ENCODE peak calls at places on chromosomes 4 and X, in eight cellular contexts. F is HFF-Myc; N is upper lobe of left lung; M is neural progenitor cell; W is fibroblast of mammary gland; B is adrenal gland; V is CD8-positive, alpha-beta T cell; S is pancreas. D is an unnamed sample.

GRCh38 chrX:74133156-74133796 is 170.7 kb upstream of the ZCCHC13 start:
- DNase-seq in F (peak), W (peak), B (peak), M (peak), S (peak), V (no peak), N (no peak), D (peak)

GRCh38 chr4:129167640-129168260 is 71.8 kb downstream of the C4orf33 start:
- DNase-seq in F (no peak), W (no peak), V (no peak), M (peak), B (no peak), N (no peak), S (peak), D (no peak)

GRCh38 chrX:1464282-1465131 is 11.8 kb upstream of the ASMTL start:
- DNase-seq in B (no peak), N (no peak), V (no peak), M (no peak), W (no peak), S (no peak), F (no peak), D (no peak)

GRCh38 chr4:188869581-188869980 is 730.3 kb downstream of the TRIML1 start:
- DNase-seq in N (no peak), M (no peak), W (peak), V (no peak), B (no peak), S (no peak), F (no peak), D (no peak)

GRCh38 chr4:138910914-138911336 is 104.7 kb upstream of the NOCT start:
- DNase-seq in V (no peak), S (peak), W (peak), M (peak), N (peak), F (peak), B (peak), D (peak)

GRCh38 chr4:141220271-141220654 is 432 bp upstream of the ZNF330 start:
- DNase-seq in S (no peak), F (no peak), N (no peak), B (no peak), M (peak), W (no peak), V (no peak), D (no peak)

GRCh38 chrX:18887177-18887820 is 96.6 kb downstream of the PHKA2 start:
- DNase-seq in N (peak), M (no peak), S (no peak), W (no peak), V (no peak), F (no peak), B (no peak), D (no peak)

GRCh38 chrX:41022579-41022978 is 62.7 kb upstream of the USP9X start:
- DNase-seq in V (no peak), W (peak), F (no peak), B (no peak), S (no peak), M (no peak), N (no peak), D (peak)

GRCh38 chr4:52560844-52561280 is 98.2 kb downstream of the USP46 start:
- DNase-seq in W (peak), B (no peak), N (no peak), S (no peak), V (no peak), M (no peak), F (no peak), D (peak)

GRCh38 chr4:159358226-159358625 is 255.3 kb downstream of the RAPGEF2 start:
- DNase-seq in N (no peak), W (peak), M (no peak), B (no peak), S (no peak), V (no peak), F (peak), D (peak)

GRCh38 chr4:81566076-81566663 is 94.5 kb upstream of the RASGEF1B start:
- DNase-seq in S (no peak), W (peak), V (no peak), M (no peak), B (peak), N (no peak), F (no peak), D (no peak)

GRCh38 chr4:95191537-95191936 is 357.2 kb downstream of the UNC5C start:
- DNase-seq in V (no peak), N (no peak), F (no peak), W (no peak), B (no peak), S (no peak), M (no peak), D (no peak)

GRCh38 chr4:119170195-119170594 is 34.6 kb downstream of the MYOZ2 start:
- DNase-seq in B (no peak), M (no peak), F (no peak), V (no peak), W (no peak), N (no peak), S (no peak), D (no peak)
- TF ChIP-seq CTCF in B (no peak), M (no peak), F (no peak), V (no peak), W (no peak), N (no peak), S (no peak), D (peak)

GRCh38 chr4:181752516-181752915 is 490.7 kb upstream of the TENM3 start:
- DNase-seq in W (peak), V (no peak), F (no peak), S (no peak), M (no peak), B (no peak), N (no peak), D (no peak)
- H3K4me3 ChIP-seq in W (peak), V (no peak), F (no peak), S (no peak), M (no peak), B (no peak), N (no peak), D (no peak)

GRCh38 chr4:8440491-8441311 is at the start of the genes ACOX3 and TRMT44:
- DNase-seq in W (peak), V (peak), B (peak), F (peak), M (peak), N (peak), S (peak), D (peak)
- TF ChIP-seq CTCF in W (no peak), V (no peak), B (no peak), F (no peak), M (no peak), N (no peak), S (no peak), D (no peak)

GRCh38 chr4:48067536-48067935 is 51.0 kb downstream of the NIPAL1 start:
- DNase-seq in W (no peak), M (no peak), F (no peak), N (no peak), V (no peak), B (no peak), S (no peak), D (no peak)

GRCh38 chr4:48068182-48068581 is 51.6 kb downstream of the NIPAL1 start:
- DNase-seq in V (no peak), B (no peak), W (no peak), F (no peak), N (no peak), M (no peak), S (no peak), D (no peak)

GRCh38 chr4:48069026-48069425 is 52.5 kb downstream of the NIPAL1 start:
- DNase-seq in B (peak), V (no peak), W (no peak), N (no peak), M (no peak), S (no peak), F (no peak), D (no peak)

GRCh38 chr4:48064349-48064748 is 47.8 kb downstream of the NIPAL1 start:
- DNase-seq in S (no peak), V (no peak), F (no peak), N (no peak), M (no peak), B (no peak), W (no peak), D (no peak)

DNA sequence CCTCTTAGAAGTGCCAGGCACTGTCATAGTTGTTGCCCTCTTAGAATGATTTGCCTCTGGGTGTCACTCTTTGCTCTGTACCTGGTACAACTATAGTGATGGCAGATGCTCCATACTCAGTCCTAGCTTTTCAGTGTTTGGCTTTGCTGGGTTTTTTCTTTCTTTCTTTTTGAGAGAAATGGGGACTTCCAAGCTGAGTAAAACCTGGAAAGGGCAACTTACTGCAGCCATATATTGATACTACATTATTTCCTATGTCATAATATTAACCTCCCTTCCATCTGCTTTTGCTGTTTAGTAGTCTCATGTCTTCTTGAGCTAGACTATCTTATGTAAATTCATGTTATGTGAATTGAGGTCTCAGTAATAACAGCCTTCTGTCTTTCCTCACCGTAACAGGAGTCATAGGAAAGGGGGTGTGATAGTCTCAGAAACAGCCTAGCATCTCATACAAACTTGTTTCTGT is 49.0 kb downstream of the NIPAL1 start:
- DNase-seq in N (no peak), F (no peak), M (no peak), B (no peak), S (no peak), V (no peak), W (no peak), D (no peak)
- H3K4me3 ChIP-seq in N (no peak), F (no peak), M (no peak), B (no peak), S (no peak), V (no peak), W (no peak), D (no peak)

GRCh38 chr4:85368240-85368639 is 106.7 kb upstream of the ARHGAP24 start:
- DNase-seq in W (no peak), B (no peak), N (no peak), S (no peak), F (no peak), M (peak), V (no peak), D (no peak)

GRCh38 chr4:85368932-85369331 is 106.0 kb upstream of the ARHGAP24 start:
- DNase-seq in S (no peak), N (no peak), M (no peak), B (no peak), V (no peak), W (no peak), F (no peak), D (no peak)

GRCh38 chr4:85372986-85373385 is 102.0 kb upstream of the ARHGAP24 start:
- DNase-seq in F (no peak), M (no peak), V (no peak), B (no peak), S (no peak), W (no peak), N (no peak), D (no peak)

GRCh38 chr4:85369703-85370380 is 105.1 kb upstream of the ARHGAP24 start:
- DNase-seq in V (no peak), M (no peak), N (no peak), F (no peak), B (no peak), S (no peak), W (no peak), D (no peak)

GRCh38 chr4:85370400-85371032 is 104.4 kb upstream of the ARHGAP24 start:
- DNase-seq in N (no peak), M (peak), W (peak), S (peak), V (no peak), F (peak), B (peak), D (peak)
- TF ChIP-seq CTCF in N (peak), M (peak), W (peak), S (peak), V (no peak), F (peak), B (peak), D (peak)

DNA sequence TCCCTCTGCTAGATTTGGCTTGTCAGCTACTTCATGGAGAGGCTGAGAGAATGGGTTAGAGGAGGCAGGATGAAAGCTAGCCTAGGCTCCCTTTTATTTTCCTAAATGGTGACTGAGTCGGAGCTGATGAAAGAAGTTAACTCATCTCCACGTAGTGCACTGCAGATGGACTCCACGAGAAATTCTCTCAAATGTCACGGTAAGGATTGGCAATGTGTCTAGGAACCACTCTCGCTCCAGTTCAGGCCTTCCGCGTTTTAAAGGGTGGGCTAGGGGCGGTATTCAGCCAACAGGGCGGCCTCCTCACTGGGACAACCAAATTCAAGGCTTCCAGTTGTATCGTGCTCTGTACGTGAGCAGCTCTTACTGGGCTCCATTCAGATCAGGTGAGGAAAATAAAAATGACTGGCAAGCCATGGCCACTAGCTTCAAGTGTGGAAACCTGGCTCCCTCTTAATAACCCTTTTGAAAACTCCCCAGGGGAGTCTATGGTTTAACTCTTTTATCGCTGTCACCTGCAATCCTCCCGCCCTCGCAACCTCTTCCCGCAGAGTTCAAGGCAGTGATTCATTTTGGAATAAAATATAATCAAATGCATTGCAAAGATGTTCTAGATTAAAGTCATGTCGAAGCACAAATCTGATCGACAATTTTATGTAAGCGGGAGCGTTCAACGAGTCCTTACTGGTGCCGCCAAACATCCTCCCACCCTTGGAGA is 1.3 kb downstream of the SPOCK3 start:
- DNase-seq in W (no peak), V (no peak), F (no peak), M (peak), B (no peak), S (no peak), N (no peak), D (no peak)
- H3K4me3 ChIP-seq in W (no peak), V (no peak), F (no peak), M (peak), B (no peak), S (no peak), N (no peak), D (no peak)

GRCh38 chr4:154044118-154044517 is 255.2 kb upstream of the SFRP2 start:
- DNase-seq in V (no peak), W (peak), M (no peak), S (peak), N (no peak), B (no peak), F (no peak), D (peak)
- TF ChIP-seq CTCF in V (no peak), W (no peak), M (no peak), S (no peak), N (no peak), B (no peak), F (no peak), D (no peak)

GRCh38 chr4:2103843-2104547 is 44.9 kb downstream of the NAT8L start:
- DNase-seq in W (no peak), V (no peak), B (no peak), M (no peak), N (no peak), S (no peak), F (no peak), D (no peak)
- H3K4me3 ChIP-seq in W (no peak), V (no peak), B (no peak), M (no peak), N (no peak), S (no peak), F (no peak), D (no peak)

GRCh38 chrX:27619975-27620374 is 29.8 kb downstream of the DCAF8L2 start:
- DNase-seq in B (no peak), S (no peak), V (no peak), F (no peak), N (no peak), W (peak), M (peak), D (no peak)
- TF ChIP-seq CTCF in B (peak), S (no peak), V (no peak), F (no peak), N (no peak), W (peak), M (peak), D (peak)

DNA sequence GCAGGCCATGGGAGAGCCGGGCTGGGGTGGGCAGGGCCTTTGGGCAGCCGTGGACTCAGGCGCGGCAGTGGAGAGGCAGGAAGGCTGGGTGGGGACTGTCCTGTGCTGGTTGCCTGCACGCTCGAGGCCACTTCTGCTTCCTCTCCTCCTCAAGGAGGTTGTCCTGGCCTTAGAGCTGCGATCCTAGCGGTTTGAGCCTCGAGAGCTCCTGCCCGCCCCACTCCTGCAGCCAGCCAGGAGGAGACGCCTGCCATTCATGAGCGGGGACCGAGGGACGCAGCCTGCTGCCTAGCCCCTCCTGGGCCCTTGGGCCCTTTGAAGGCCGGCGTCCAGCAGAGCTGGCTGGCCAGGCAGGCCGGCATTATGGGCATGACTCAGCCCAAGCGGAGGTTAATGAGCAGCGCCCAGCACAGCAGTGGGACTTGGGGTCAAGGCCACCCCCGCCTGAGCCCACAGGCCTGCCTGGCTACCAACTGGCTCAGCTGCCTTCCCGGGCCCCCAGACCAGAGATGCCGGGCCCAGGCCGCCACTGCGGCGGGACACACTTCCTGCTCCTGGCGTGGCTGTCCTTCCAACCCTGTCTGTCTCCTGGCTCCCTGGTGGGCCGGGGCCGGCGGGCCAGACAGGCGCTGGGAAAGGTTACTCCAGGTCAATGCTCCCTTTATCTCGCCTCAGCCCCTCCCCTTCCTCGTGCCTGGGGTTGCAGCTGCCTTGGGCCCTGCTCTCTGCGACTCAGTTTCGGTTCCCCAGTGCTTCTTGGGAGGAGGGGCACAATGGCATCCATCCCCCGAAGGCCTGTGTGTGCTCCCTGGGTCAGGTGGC is 1.8 kb downstream of the ABCD1 start:
- DNase-seq in S (peak), V (no peak), F (no peak), N (peak), B (peak), M (peak), W (peak), D (peak)
- H3K4me3 ChIP-seq in S (peak), V (no peak), F (no peak), N (no peak), B (no peak), M (peak), W (no peak), D (peak)

D was measured in AG10803.